ENCODE peak calls at places on chromosomes 11 and 22, in four cellular contexts. L is sigmoid colon, A is stomach, F is GM12878. J is an unnamed sample.

GRCh38 chr11:65609236-65609635 is 4.8 kb downstream of the MAP3K11 start:
- DNase-seq in L (no peak), A (no peak), F (no peak), J (no peak)

GRCh38 chr22:49765951-49766350 is 61.7 kb downstream of the BRD1 start:
- DNase-seq in L (peak; percentile 56), A (peak; percentile 17), F (no peak), J (peak; percentile 70)

GRCh38 chr11:94400839-94401772 is at the start of gene GPR83:
- DNase-seq in L (no peak), A (no peak), F (no peak), J (no peak)

GRCh38 chr11:3969200-3969599 is 113.7 kb downstream of the STIM1 start:
- DNase-seq in L (no peak), A (no peak), F (no peak), J (no peak)

GRCh38 chr11:43360361-43361032 is 1.8 kb downstream of the TTC17 start:
- DNase-seq in L (no peak), A (no peak), F (no peak), J (no peak)

GRCh38 chr11:104432981-104433380 is 269.0 kb upstream of the PDGFD start:
- DNase-seq in L (no peak), A (no peak), F (no peak), J (no peak)

GRCh38 chr11:15127341-15127740 is 12.6 kb downstream of the INSC start:
- DNase-seq in L (no peak), A (no peak), F (no peak), J (no peak)

GRCh38 chr11:80146231-80146630 is 705.4 kb upstream of the TENM4 start:
- DNase-seq in L (no peak), A (no peak), F (no peak), J (no peak)

GRCh38 chr11:27379449-27379848 is 16.4 kb upstream of the CCDC34 start:
- DNase-seq in L (no peak), A (no peak), F (no peak), J (no peak)

GRCh38 chr11:726278-726915 is 20.4 kb downstream of the EPS8L2 start:
- DNase-seq in L (peak; percentile 80), A (peak; percentile 83), F (no peak), J (no peak)

GRCh38 chr11:66886671-66887221 is 29.9 kb downstream of the LRFN4 start:
- DNase-seq in L (no peak), A (peak; percentile 58), F (no peak), J (no peak)

GRCh38 chr11:120180571-120181445 is 30.0 kb upstream of the OAF start:
- DNase-seq in L (peak; percentile 71), A (peak; percentile 20), F (no peak), J (peak; percentile 75)

GRCh38 chr22:26398741-26399153 is 30.3 kb upstream of the ASPHD2 start:
- DNase-seq in L (peak; percentile 72), A (peak; percentile 55), F (no peak), J (peak; percentile 66)

GRCh38 chr22:26399288-26399687 is 29.8 kb upstream of the ASPHD2 start:
- DNase-seq in L (no peak), A (no peak), F (no peak), J (no peak)

GRCh38 chr22:26404851-26405357 is 24.2 kb upstream of the ASPHD2 start:
- DNase-seq in L (no peak), A (no peak), F (no peak), J (no peak)

GRCh38 chr22:26403827-26404226 is 25.2 kb upstream of the ASPHD2 start:
- DNase-seq in L (no peak), A (no peak), F (no peak), J (no peak)

GRCh38 chr22:26401726-26402125 is 27.3 kb upstream of the ASPHD2 start:
- DNase-seq in L (no peak), A (no peak), F (no peak), J (no peak)
- TF ChIP-seq EP300 in L (no peak), A (no peak), F (no peak), J (no peak)

DNA sequence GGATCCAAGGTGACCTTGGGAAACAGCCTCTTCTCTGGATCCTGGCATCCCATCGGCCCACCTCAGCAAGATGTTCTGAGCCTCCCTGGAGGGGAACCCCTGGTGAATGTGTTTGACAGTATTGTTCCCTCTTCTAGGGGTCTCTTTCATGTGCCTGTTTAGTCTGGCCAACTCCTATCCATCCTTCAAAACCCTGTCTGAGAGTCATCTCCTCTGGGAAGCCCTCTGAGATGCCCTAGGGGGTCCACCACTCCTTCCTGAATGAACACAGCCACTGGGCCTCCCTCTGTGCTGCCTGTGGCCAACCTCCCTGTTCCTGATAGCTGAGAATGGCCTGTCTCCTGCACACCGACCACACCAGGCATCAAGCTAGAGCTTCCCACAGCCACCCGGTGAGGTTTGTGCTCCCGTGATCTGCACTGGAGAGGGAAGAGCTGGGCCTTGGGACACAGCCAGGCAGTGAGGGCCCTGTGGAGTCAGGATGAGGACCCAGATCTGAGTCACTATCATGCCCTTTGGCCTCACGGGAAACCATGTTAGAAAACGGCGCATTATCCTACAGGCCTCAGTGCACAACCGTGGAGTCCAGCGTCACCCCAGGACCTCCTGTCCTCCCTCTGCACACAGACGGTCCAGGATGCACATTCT is 8.8 kb downstream of the WNT7B start:
- DNase-seq in L (no peak), A (no peak), F (no peak), J (no peak)
- H3K27me3 ChIP-seq in L (peaks cover 30% of the 10 kb centered on the region), A (peaks cover 32% of the 10 kb centered on the region), F (peaks cover 5% of the 10 kb centered on the region), J (peaks cover 85% of the 10 kb centered on the region)

DNA sequence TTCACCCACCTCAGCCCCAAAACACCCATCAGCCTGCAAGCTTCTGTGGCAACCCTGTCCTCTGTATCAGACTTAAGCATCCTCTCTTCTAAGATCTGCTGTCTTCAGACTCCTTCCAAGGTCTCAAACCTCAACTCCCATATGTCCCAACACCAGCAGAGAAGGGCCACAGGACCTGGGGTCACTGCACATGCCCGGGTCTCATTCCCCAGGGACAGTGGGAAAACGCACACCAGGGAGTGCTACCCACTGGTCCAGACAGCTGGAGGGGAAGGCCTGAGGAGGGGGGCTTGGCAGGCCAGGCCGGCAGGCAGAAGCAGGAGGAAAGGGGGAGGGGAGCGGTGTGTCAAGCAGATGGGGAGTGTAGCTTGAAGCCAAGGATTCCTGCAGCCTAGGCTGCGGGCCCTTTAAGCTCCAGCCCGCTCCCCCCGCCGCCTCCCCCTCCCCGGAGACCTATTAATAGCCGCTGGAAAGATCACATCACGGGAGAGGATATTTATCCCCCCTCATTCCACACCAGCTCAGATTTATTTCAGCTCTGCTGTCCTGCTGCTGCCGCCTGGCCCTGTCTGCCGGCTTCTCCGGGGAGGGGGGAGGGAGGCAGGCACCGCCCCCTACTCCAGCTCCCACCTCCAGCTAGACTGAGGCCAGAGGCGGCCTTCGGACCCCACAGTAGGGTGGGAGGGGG is 16.7 kb downstream of the BCL9L start:
- DNase-seq in L (peak; percentile 97), A (peak; percentile 72), F (no peak), J (peak; percentile 82)
- TF ChIP-seq POLR2AphosphoS5 in L (peak; percentile 89), A (peak; percentile 44), F (no peak), J (no peak)

DNA sequence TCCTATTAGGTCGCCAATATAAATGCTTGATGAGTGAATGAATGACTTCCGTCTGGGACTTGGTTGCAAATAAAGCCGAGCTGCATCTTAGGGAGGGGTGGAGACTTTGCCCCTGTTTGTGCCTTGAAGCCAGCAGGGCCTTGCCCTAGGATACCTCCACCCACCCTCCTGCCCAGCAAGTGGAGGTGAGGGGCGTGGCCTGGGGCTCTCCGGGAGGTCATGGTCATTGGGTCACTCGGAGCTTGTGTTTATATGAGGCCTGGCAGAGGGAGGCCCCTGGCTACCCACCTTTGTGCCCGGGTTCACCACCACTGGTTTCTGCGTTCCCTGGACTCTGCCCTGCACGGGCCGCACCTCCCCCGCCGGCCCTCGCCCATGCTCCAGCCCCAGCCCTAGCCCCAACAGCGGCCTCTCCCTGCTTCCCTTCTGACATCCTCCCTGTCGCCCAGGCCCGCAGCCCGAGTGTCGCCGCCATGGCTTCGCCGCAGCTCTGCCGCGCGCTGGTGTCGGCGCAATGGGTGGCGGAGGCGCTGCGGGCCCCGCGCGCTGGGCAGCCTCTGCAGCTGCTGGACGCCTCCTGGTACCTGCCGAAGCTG is 4.3 kb downstream of the MPST start:
- DNase-seq in L (no peak), A (no peak), F (no peak), J (no peak)
- TF ChIP-seq EP300 in L (no peak), A (no peak), F (no peak), J (no peak)

GRCh38 chr11:1920909-1921575 is 1.5 kb downstream of the TNNT3 start:
- DNase-seq in L (no peak), A (no peak), F (no peak), J (no peak)
- H3K27me3 ChIP-seq in L (no peaks in the 10 kb centered on the region), A (no peaks in the 10 kb centered on the region), F (no peaks in the 10 kb centered on the region), J (no peaks in the 10 kb centered on the region)